ENCODE peak calls at places on chromosome 1, in eight cellular contexts. E is GM23338; V is heart right ventricle; C is kidney epithelial cell; L is CD8-positive, alpha-beta T cell; T is lower lobe of right lung; J is ascending aorta; R is left ventricle myocardium inferior. H is an unnamed sample.
A peak's percentile ranks its signal among the peaks of the same experiment; 100 is the strongest.

GRCh38 chr1:165312591-165312990 is 43.9 kb downstream of the LMX1A start:
- DNase-seq in E (no peak), V (no peak), C (no peak), L (no peak), T (no peak), J (no peak), R (no peak), H (no peak)

GRCh38 chr1:25707280-25708016 is 90.9 kb downstream of the MAN1C1 start:
- DNase-seq in E (peak; percentile 68), V (no peak), C (no peak), L (no peak), T (no peak), J (no peak), R (no peak), H (peak; percentile 63)

GRCh38 chr1:183918589-183918988 is 113.7 kb downstream of the RGL1 start:
- DNase-seq in E (no peak), V (no peak), C (no peak), L (no peak), T (no peak), J (no peak), R (no peak), H (no peak)

GRCh38 chr1:86466986-86467385 is 1.7 kb upstream of the CLCA1 start:
- DNase-seq in E (no peak), V (no peak), C (no peak), L (no peak), T (no peak), J (no peak), R (no peak), H (no peak)

GRCh38 chr1:111220302-111220890 is 7.1 kb upstream of the CHI3L2 start:
- DNase-seq in E (no peak), V (no peak), C (no peak), L (no peak), T (no peak), J (no peak), R (no peak), H (no peak)

GRCh38 chr1:207164086-207164485 is 60.1 kb downstream of the C4BPA start:
- DNase-seq in E (no peak), V (no peak), C (no peak), L (no peak), T (no peak), J (no peak), R (no peak), H (no peak)

GRCh38 chr1:23100074-23100748 is 68.4 kb downstream of the LUZP1 start:
- DNase-seq in E (peak; percentile 60), V (no peak), C (peak; percentile 97), L (peak; percentile 19), T (no peak), J (peak; percentile 82), R (no peak), H (peak; percentile 88)

GRCh38 chr1:119160851-119161250 is 20.4 kb upstream of the WARS2 start:
- DNase-seq in E (no peak), V (no peak), C (no peak), L (no peak), T (no peak), J (no peak), R (no peak), H (peak; percentile 90)

GRCh38 chr1:91404151-91405012 is at the start of gene HFM1:
- DNase-seq in E (peak; percentile 93), V (peak; percentile 86), C (no peak), L (peak; percentile 54), T (peak; percentile 78), J (peak; percentile 81), R (peak; percentile 86), H (no peak)

GRCh38 chr1:242237051-242237450 is 238.2 kb upstream of the MAP1LC3C start:
- DNase-seq in E (no peak), V (no peak), C (no peak), L (no peak), T (no peak), J (no peak), R (no peak), H (no peak)

GRCh38 chr1:48471103-48471502 is 901 bp downstream of the SPATA6 start:
- DNase-seq in E (peak; percentile 47), V (no peak), C (no peak), L (no peak), T (no peak), J (no peak), R (no peak), H (no peak)

GRCh38 chr1:17118268-17118667 is 983 bp downstream of the PADI2 start:
- DNase-seq in E (peak; percentile 39), V (no peak), C (no peak), L (no peak), T (no peak), J (no peak), R (no peak), H (no peak)
- H3K4me3 ChIP-seq in E (peak overlapping the region; percentile 81), V (no peak overlapping the region), C (peak overlapping the region; percentile 41), L (no peak overlapping the region), T (peak overlapping the region; percentile 55), J (no peak overlapping the region), R (peak overlapping the region; percentile 60), H (no peak overlapping the region)

GRCh38 chr1:31760422-31760900 is 3.7 kb downstream of the ADGRB2 start:
- DNase-seq in E (peak; percentile 72), V (no peak), C (no peak), L (no peak), T (no peak), J (no peak), R (no peak), H (no peak)

GRCh38 chr1:31760901-31761470 is 3.2 kb downstream of the ADGRB2 start:
- DNase-seq in E (peak; percentile 88), V (peak; percentile 60), C (peak; percentile 47), L (peak; percentile 55), T (peak; percentile 66), J (peak; percentile 89), R (peak; percentile 51), H (peak; percentile 20)

GRCh38 chr1:31757204-31757679 is 6.9 kb downstream of the ADGRB2 start:
- DNase-seq in E (no peak), V (no peak), C (no peak), L (no peak), T (no peak), J (no peak), R (no peak), H (no peak)

GRCh38 chr1:31757989-31758388 is 6.2 kb downstream of the ADGRB2 start:
- DNase-seq in E (no peak), V (no peak), C (no peak), L (no peak), T (no peak), J (no peak), R (no peak), H (no peak)

GRCh38 chr1:31759266-31760023 is 4.7 kb downstream of the ADGRB2 start:
- DNase-seq in E (peak; percentile 33), V (no peak), C (no peak), L (no peak), T (no peak), J (no peak), R (no peak), H (no peak)
- H3K27me3 ChIP-seq in E (peaks cover 17% of the 10 kb centered on the region), V (no peaks in the 10 kb centered on the region), C (peaks cover 6% of the 10 kb centered on the region), L (peaks cover 11% of the 10 kb centered on the region), T (peaks cover 46% of the 10 kb centered on the region), J (no peaks in the 10 kb centered on the region), R (peaks cover 33% of the 10 kb centered on the region), H (no peaks in the 10 kb centered on the region)

GRCh38 chr1:33623811-33624210 is 151.4 kb downstream of the ZSCAN20 start:
- DNase-seq in E (no peak), V (no peak), C (no peak), L (no peak), T (no peak), J (no peak), R (no peak), H (no peak)

GRCh38 chr1:33626801-33627200 is 154.4 kb downstream of the ZSCAN20 start:
- DNase-seq in E (no peak), V (no peak), C (no peak), L (no peak), T (no peak), J (no peak), R (no peak), H (no peak)

GRCh38 chr1:33624261-33624990 is 152.0 kb downstream of the ZSCAN20 start:
- DNase-seq in E (no peak), V (no peak), C (no peak), L (no peak), T (no peak), J (no peak), R (no peak), H (no peak)

GRCh38 chr1:33624991-33625870 is 152.8 kb downstream of the ZSCAN20 start:
- DNase-seq in E (peak; percentile 46), V (no peak), C (no peak), L (no peak), T (no peak), J (peak; percentile 34), R (no peak), H (no peak)
- TF ChIP-seq CTCF in E (peak; percentile 82), V (peak; percentile 30), C (no peak), L (peak; percentile 23), T (no peak), J (no peak), R (no peak), H (peak; percentile 38)

DNA sequence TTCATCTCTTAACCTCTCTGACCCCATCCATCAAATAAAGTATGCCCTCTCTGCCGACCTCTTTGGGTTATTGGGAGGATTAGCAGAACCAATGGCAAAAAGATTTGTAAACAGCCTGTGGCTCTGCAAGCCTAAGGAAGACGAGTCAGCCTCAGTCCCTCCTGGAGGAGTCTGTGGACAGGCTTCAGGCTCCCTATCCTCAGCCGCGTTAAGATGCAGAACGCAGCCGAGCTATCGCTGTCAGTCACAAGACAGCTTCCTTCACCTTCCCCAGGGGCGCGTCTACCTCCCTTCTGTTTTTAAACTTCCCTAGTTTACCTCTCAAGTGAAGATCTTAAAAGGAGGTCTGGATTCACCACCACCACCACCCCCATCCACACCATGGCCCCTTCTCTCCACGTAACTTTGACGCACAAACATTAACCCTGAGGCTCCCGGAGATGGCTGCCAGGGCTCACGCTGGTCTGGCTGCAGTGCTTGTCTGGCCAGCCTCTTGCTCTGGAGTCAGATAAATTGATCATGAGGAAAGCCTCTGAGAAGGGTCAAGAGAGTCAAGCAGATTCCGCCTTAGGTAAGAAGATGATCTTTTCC is 767 bp downstream of the CAMK1G start:
- DNase-seq in E (no peak), V (no peak), C (no peak), L (no peak), T (no peak), J (no peak), R (no peak), H (no peak)
- H3K4me3 ChIP-seq in E (peak overlapping the region; percentile 38), V (no peak overlapping the region), C (peak overlapping the region; percentile 24), L (no peak overlapping the region), T (no peak overlapping the region), J (no peak overlapping the region), R (no peak overlapping the region), H (peak overlapping the region; percentile 1)

H was measured in BJ.